ENCODE peak calls at places on chromosomes 16 and 17, in eight cellular contexts. N is WTC11, K is GM12865, Y is AG04450, L is AG10803, U is natural killer cell, F is activated B cell treated with CpG ODN at 0.5 μM for 24 hours, E is tibial artery. A is an unnamed sample.

GRCh38 chr17:75549246-75550138 is 24.0 kb downstream of the LLGL2 start:
- DNase-seq in N (peak), K (no peak), Y (no peak), L (no peak), U (no peak), F (no peak), E (no peak), A (no peak)

GRCh38 chr16:30007378-30007895 is 3.4 kb downstream of the DOC2A start:
- DNase-seq in N (no peak), K (no peak), Y (no peak), L (no peak), U (no peak), F (no peak), E (no peak), A (no peak)

GRCh38 chr17:79600071-79600470 is 10.8 kb downstream of the RBFOX3 start:
- DNase-seq in N (no peak), K (no peak), Y (no peak), L (no peak), U (no peak), F (no peak), E (no peak), A (no peak)

GRCh38 chr17:50565559-50566350 is 5.2 kb downstream of the CACNA1G start:
- DNase-seq in N (no peak), K (peak), Y (no peak), L (no peak), U (no peak), F (no peak), E (no peak), A (no peak)

GRCh38 chr17:47995241-47995935 is 24.5 kb downstream of the CDK5RAP3 start:
- DNase-seq in N (peak), K (no peak), Y (no peak), L (no peak), U (no peak), F (no peak), E (no peak), A (no peak)

GRCh38 chr17:17164676-17165075 is 41.5 kb downstream of the PLD6 start:
- DNase-seq in N (no peak), K (no peak), Y (no peak), L (no peak), U (no peak), F (no peak), E (no peak), A (peak)

GRCh38 chr16:12801511-12802042 is 2.1 kb downstream of the CPPED1 start:
- DNase-seq in N (no peak), K (peak), Y (no peak), L (peak), U (no peak), F (no peak), E (peak), A (no peak)

GRCh38 chr17:46191332-46192210 is 1.7 kb downstream of the KANSL1 start:
- DNase-seq in N (no peak), K (peak), Y (no peak), L (peak), U (no peak), F (no peak), E (no peak), A (no peak)

GRCh38 chr17:12048843-12049473 is 28.3 kb downstream of the MAP2K4 start:
- DNase-seq in N (no peak), K (no peak), Y (no peak), L (no peak), U (no peak), F (no peak), E (no peak), A (no peak)

GRCh38 chr16:65532218-65532617 is 410.4 kb upstream of the CDH11 start:
- DNase-seq in N (no peak), K (no peak), Y (no peak), L (no peak), U (no peak), F (no peak), E (no peak), A (no peak)

GRCh38 chr17:3667366-3668278 is 756 bp downstream of the TAX1BP3 start:
- DNase-seq in N (peak), K (peak), Y (peak), L (peak), U (no peak), F (no peak), E (peak), A (no peak)

GRCh38 chr16:59116744-59117143 is 382.6 kb upstream of the GOT2 start:
- DNase-seq in N (no peak), K (no peak), Y (no peak), L (no peak), U (no peak), F (no peak), E (no peak), A (no peak)

GRCh38 chr17:29133146-29133713 is 47.0 kb downstream of the MYO18A start:
- DNase-seq in N (no peak), K (no peak), Y (no peak), L (peak), U (no peak), F (no peak), E (peak), A (no peak)

GRCh38 chr17:27458524-27458908 is 2.3 kb downstream of the KSR1 start:
- DNase-seq in N (peak), K (no peak), Y (no peak), L (no peak), U (no peak), F (no peak), E (no peak), A (no peak)

GRCh38 chr16:11621920-11622651 is 35.4 kb upstream of the LITAF start:
- DNase-seq in N (no peak), K (peak), Y (no peak), L (no peak), U (peak), F (peak), E (no peak), A (no peak)

GRCh38 chr16:78220571-78220970 is 121.1 kb downstream of the WWOX start:
- DNase-seq in N (no peak), K (no peak), Y (no peak), L (no peak), U (no peak), F (no peak), E (no peak), A (no peak)

GRCh38 chr17:4919511-4920047 is 12.5 kb upstream of the GP1BA start:
- DNase-seq in N (no peak), K (no peak), Y (no peak), L (no peak), U (no peak), F (no peak), E (no peak), A (no peak)

GRCh38 chr17:15453246-15453645 is 14.2 kb downstream of the CDRT4 start:
- DNase-seq in N (no peak), K (no peak), Y (no peak), L (peak), U (no peak), F (no peak), E (no peak), A (no peak)
- TF ChIP-seq CTCF in N (no peak), K (no peak), Y (no peak), L (no peak), U (no peak), F (no peak), E (no peak), A (no peak)

GRCh38 chr17:49170216-49170615 is 37.6 kb downstream of the B4GALNT2 start:
- DNase-seq in N (no peak), K (no peak), Y (no peak), L (no peak), U (no peak), F (no peak), E (no peak), A (no peak)
- TF ChIP-seq CTCF in N (no peak), K (no peak), Y (no peak), L (no peak), U (no peak), F (no peak), E (no peak), A (no peak)

DNA sequence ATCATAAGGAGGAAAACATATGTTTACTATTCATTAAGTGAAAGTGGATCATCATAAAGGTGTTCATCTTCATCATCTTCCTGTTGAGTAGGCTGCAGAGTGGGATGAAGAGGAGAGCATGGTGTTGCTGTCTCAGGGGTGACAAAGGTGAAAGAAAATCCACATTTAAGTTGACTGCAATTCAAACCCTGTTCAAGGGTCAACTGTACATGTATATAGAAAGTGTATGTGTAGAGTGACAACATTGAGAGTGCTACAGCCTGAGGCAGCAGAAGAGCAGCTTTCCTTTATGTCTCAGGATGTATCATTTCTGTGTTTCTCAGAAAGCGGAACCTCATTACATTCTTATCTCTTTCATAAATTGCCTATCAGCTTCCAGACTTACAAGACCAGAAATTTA is 17.2 kb downstream of the ORC6 start:
- DNase-seq in N (no peak), K (no peak), Y (no peak), L (no peak), U (no peak), F (no peak), E (no peak), A (no peak)
- TF ChIP-seq CTCF in N (no peak), K (no peak), Y (no peak), L (no peak), U (no peak), F (no peak), E (no peak), A (no peak)

GRCh38 chr16:87322360-87322759 is 5.2 kb upstream of the C16orf95 start:
- DNase-seq in N (no peak), K (no peak), Y (no peak), L (no peak), U (no peak), F (no peak), E (no peak), A (no peak)
- TF ChIP-seq CTCF in N (no peak), K (no peak), Y (no peak), L (no peak), U (no peak), F (no peak), E (no peak), A (no peak)

GRCh38 chr17:43591750-43592562 is 45.8 kb upstream of the ETV4 start:
- DNase-seq in N (no peak), K (peak), Y (peak), L (peak), U (no peak), F (no peak), E (peak), A (no peak)
- TF ChIP-seq CTCF in N (no peak), K (no peak), Y (no peak), L (peak), U (no peak), F (no peak), E (no peak), A (peak)

DNA sequence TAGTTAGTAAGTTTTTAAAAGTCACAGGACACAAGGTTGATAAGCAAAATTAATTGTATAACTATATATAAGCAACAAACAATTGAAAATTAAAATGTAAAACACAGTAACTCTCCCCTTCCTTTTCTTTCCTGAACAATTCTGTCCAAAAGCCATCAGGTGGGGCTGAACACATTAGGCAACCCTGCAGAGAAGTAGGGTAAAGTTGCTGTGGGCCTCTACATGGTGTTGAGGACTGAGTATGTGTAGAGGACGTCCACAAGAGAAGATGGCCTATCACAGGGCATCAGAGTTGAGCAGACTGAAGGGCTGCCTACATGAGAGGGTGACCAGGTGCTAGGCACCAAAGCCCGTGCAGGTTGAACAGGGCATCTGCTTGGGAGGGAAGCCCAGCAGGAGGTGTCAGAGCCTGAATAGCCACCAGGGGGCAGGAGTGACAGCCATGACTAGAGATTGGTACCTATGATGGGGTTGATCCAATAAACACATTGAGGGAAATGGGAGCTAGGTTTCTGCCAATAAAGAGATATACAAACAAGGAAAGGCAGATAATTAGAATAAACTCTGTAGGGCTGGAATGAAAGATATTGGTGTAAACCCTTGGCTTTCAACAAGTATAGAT is 415.1 kb downstream of the NPIPA8 start:
- DNase-seq in N (peak), K (peak), Y (no peak), L (peak), U (peak), F (peak), E (no peak), A (no peak)
- TF ChIP-seq CTCF in N (peak), K (peak), Y (peak), L (peak), U (peak), F (no peak), E (no peak), A (peak)

DNA sequence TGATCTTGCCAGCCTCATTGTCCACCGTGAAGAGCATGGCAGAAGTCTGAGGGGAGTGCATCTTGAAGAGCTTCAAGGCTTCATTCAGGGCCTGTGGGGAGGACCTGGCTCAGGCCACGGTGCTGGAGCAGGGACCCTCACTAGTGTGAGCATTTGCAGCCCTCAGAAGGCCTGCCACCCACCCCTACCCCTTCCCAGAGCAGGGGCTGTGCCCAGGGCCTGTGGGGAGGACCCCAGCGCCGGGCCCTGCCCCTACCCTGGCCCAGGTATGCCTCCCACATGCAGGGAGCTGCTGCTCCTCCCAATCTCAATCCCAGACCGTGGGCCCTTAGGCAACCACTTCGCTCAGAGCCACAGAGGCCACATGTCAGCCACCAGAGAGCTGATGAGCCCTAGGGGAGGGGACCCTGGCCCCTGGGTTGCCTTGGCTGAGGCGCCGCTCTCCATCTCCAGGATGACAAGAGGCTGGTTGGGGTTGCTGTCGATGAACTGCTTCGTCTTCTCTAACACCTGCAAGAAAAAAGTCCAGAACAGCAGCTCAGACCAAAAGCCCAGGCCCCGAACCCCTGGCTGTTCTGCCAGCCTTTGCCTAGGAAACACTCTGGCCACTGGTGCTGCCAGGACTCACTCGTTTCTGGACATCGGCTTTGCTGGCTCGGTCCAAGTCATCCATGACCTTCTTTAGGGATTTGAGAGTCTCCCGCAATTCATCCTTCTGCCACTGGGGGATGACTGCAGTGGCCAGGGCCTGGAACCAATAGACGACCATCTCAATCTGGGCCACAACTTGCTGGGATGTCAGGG is 1.8 kb upstream of the EXOSC6 start:
- DNase-seq in N (peak), K (peak), Y (no peak), L (peak), U (no peak), F (no peak), E (no peak), A (peak)
- TF ChIP-seq CTCF in N (peak), K (peak), Y (peak), L (peak), U (peak), F (no peak), E (peak), A (peak)

DNA sequence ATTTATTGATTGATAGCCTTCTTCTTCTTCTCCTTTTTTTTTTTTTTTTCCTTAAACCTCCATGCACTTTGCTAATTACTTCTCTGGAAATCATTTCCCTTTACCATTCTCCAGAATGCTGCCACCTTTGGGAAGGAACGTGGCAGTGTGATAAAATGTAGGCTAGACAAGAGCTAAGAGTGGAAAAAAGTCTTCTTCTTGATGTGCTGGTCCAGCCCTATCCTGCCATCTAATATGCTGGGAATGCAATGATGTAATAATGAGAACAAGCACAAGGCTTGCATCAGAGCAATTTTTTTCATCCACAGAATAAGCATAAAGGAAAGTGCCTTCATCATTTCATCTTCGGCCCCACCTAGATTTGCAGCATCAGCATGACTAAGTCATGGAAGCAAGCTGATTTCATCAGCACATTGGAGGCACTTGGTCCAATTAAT is 128.7 kb upstream of the ZFHX3 start:
- DNase-seq in N (no peak), K (no peak), Y (peak), L (peak), U (no peak), F (no peak), E (no peak), A (no peak)
- TF ChIP-seq CTCF in N (no peak), K (no peak), Y (peak), L (peak), U (no peak), F (no peak), E (peak), A (peak)